ENCODE peak calls at places on chromosomes 5 and 9, in nine cellular contexts. O, V, S, W, H, R, L, T and B are unnamed samples. For H3K4me1 and H3K36me3, the result is how much of the 10 kb centered on the place peaks cover.

GRCh38 chr9:75889977-75890540 is 414 bp upstream of the PCSK5 start:
- DNase-seq in O (no peak), V (peak), S (peak), W (no peak), H (no peak), R (peak), L (peak), T (peak), B (peak)

GRCh38 chr9:78971505-78971904 is 600.3 kb upstream of the TLE4 start:
- DNase-seq in O (no peak), V (no peak), S (no peak), W (no peak), H (no peak), R (no peak), L (no peak), T (no peak), B (no peak)

GRCh38 chr5:16540421-16540820 is 74.8 kb upstream of the ZNF622 start:
- DNase-seq in O (no peak), V (peak), S (no peak), W (no peak), H (no peak), R (no peak), L (peak), T (no peak), B (no peak)

GRCh38 chr5:173611706-173612105 is 4.7 kb downstream of the BOD1 start:
- DNase-seq in O (no peak), V (no peak), S (no peak), W (no peak), H (no peak), R (no peak), L (no peak), T (no peak), B (no peak)

GRCh38 chr5:134271059-134271458 is 45.2 kb upstream of the PPP2CA start:
- DNase-seq in O (no peak), V (no peak), S (no peak), W (no peak), H (no peak), R (no peak), L (no peak), T (no peak), B (no peak)

GRCh38 chr5:122984425-122984824 is 52.1 kb downstream of the PPIC start:
- DNase-seq in O (no peak), V (no peak), S (no peak), W (no peak), H (no peak), R (no peak), L (no peak), T (no peak), B (no peak)

GRCh38 chr9:80382523-80382922 is 810.8 kb downstream of the TLE4 start:
- DNase-seq in O (no peak), V (peak), S (no peak), W (no peak), H (no peak), R (no peak), L (no peak), T (no peak), B (no peak)

GRCh38 chr9:22395585-22396205 is 50.9 kb upstream of the DMRTA1 start:
- DNase-seq in O (no peak), V (peak), S (no peak), W (no peak), H (no peak), R (no peak), L (peak), T (no peak), B (no peak)

GRCh38 chr9:573551-574410 is 267.7 kb upstream of the DMRT1 start:
- DNase-seq in O (no peak), V (no peak), S (no peak), W (no peak), H (no peak), R (no peak), L (no peak), T (peak), B (no peak)

GRCh38 chr5:80608730-80609129 is 38.6 kb upstream of the ANKRD34B start:
- DNase-seq in O (no peak), V (no peak), S (no peak), W (no peak), H (no peak), R (no peak), L (no peak), T (no peak), B (no peak)

GRCh38 chr5:167229751-167230150 is 1061.7 kb upstream of the WWC1 start:
- DNase-seq in O (no peak), V (no peak), S (no peak), W (no peak), H (no peak), R (no peak), L (no peak), T (no peak), B (no peak)

GRCh38 chr5:17315710-17316221 is 98.3 kb downstream of the BASP1 start:
- DNase-seq in O (no peak), V (peak), S (no peak), W (no peak), H (no peak), R (no peak), L (peak), T (no peak), B (no peak)

GRCh38 chr9:125748511-125749099 is 1.4 kb downstream of the PBX3 start:
- DNase-seq in O (no peak), V (no peak), S (no peak), W (no peak), H (no peak), R (peak), L (peak), T (no peak), B (no peak)

GRCh38 chr5:17316973-17317459 is 99.6 kb downstream of the BASP1 start:
- DNase-seq in O (no peak), V (peak), S (no peak), W (no peak), H (no peak), R (no peak), L (peak), T (no peak), B (peak)

GRCh38 chr5:166497705-166498104 is 1793.7 kb upstream of the WWC1 start:
- DNase-seq in O (no peak), V (no peak), S (no peak), W (no peak), H (no peak), R (no peak), L (no peak), T (no peak), B (no peak)

GRCh38 chr9:26919698-26920097 is 27.1 kb upstream of the CAAP1 start:
- DNase-seq in O (no peak), V (no peak), S (no peak), W (no peak), H (no peak), R (no peak), L (no peak), T (no peak), B (no peak)

GRCh38 chr9:73370053-73370452 is 218.4 kb downstream of the ANXA1 start:
- DNase-seq in O (no peak), V (no peak), S (no peak), W (no peak), H (no peak), R (no peak), L (no peak), T (no peak), B (no peak)

GRCh38 chr9:113973963-113974413 is 97.9 kb downstream of the ZNF618 start:
- DNase-seq in O (no peak), V (peak), S (no peak), W (no peak), H (no peak), R (no peak), L (peak), T (no peak), B (no peak)

GRCh38 chr5:78001198-78001597 is 225.1 kb upstream of the TBCA start:
- DNase-seq in O (no peak), V (no peak), S (no peak), W (no peak), H (no peak), R (no peak), L (no peak), T (no peak), B (no peak)

GRCh38 chr5:128424672-128425071 is 113.4 kb downstream of the FBN2 start:
- DNase-seq in O (no peak), V (no peak), S (no peak), W (no peak), H (no peak), R (no peak), L (no peak), T (no peak), B (no peak)

GRCh38 chr9:34381323-34381722 is 4.6 kb upstream of the MYORG start:
- DNase-seq in O (no peak), V (no peak), S (peak), W (no peak), H (peak), R (no peak), L (no peak), T (no peak), B (peak)

GRCh38 chr5:50325237-50325832 is 115.8 kb downstream of the EMB start:
- DNase-seq in O (no peak), V (peak), S (no peak), W (no peak), H (no peak), R (no peak), L (peak), T (no peak), B (peak)

GRCh38 chr9:126703330-126704156 is 89.8 kb downstream of the LMX1B start:
- DNase-seq in O (no peak), V (no peak), S (no peak), W (no peak), H (no peak), R (no peak), L (no peak), T (peak), B (peak)

GRCh38 chr9:124390812-124391658 is 24.2 kb downstream of the PSMB7 start:
- DNase-seq in O (no peak), V (peak), S (no peak), W (no peak), H (no peak), R (no peak), L (peak), T (no peak), B (no peak)

GRCh38 chr9:122056484-122056883 is 36.6 kb downstream of the TTLL11 start:
- DNase-seq in O (no peak), V (no peak), S (no peak), W (no peak), H (no peak), R (no peak), L (peak), T (no peak), B (peak)

GRCh38 chr5:155140646-155141045 is 127.1 kb downstream of the KIF4B start:
- DNase-seq in O (no peak), V (no peak), S (no peak), W (no peak), H (no peak), R (no peak), L (no peak), T (no peak), B (no peak)

GRCh38 chr5:98994636-98995035 is 65.8 kb upstream of the CHD1 start:
- DNase-seq in O (no peak), V (no peak), S (no peak), W (no peak), H (no peak), R (no peak), L (no peak), T (no peak), B (no peak)

GRCh38 chr9:108182950-108183381 is 672.8 kb downstream of the ACTL7B start:
- DNase-seq in O (no peak), V (peak), S (no peak), W (no peak), H (no peak), R (no peak), L (peak), T (no peak), B (no peak)

GRCh38 chr9:126379661-126380365 is 53.2 kb downstream of the MVB12B start:
- DNase-seq in O (no peak), V (peak), S (no peak), W (no peak), H (no peak), R (no peak), L (peak), T (no peak), B (no peak)

GRCh38 chr5:54524704-54525103 is 7.1 kb downstream of the SNX18 start:
- DNase-seq in O (no peak), V (no peak), S (peak), W (no peak), H (no peak), R (no peak), L (peak), T (peak), B (peak)

GRCh38 chr5:172293745-172294342 is 10.3 kb upstream of the UBTD2 start:
- DNase-seq in O (no peak), V (no peak), S (no peak), W (no peak), H (no peak), R (no peak), L (no peak), T (no peak), B (no peak)

GRCh38 chr9:115157245-115157674 is 39.3 kb upstream of the TNC start:
- DNase-seq in O (no peak), V (peak), S (no peak), W (no peak), H (no peak), R (no peak), L (peak), T (no peak), B (no peak)

GRCh38 chr9:32345243-32345642 is 39.2 kb upstream of the ACO1 start:
- DNase-seq in O (no peak), V (no peak), S (no peak), W (no peak), H (no peak), R (no peak), L (no peak), T (no peak), B (no peak)

GRCh38 chr9:122088880-122089567 is 4.1 kb downstream of the TTLL11 start:
- DNase-seq in O (no peak), V (no peak), S (no peak), W (no peak), H (no peak), R (no peak), L (no peak), T (no peak), B (no peak)

GRCh38 chr5:120545951-120546350 is 81.9 kb downstream of the PRR16 start:
- DNase-seq in O (no peak), V (peak), S (no peak), W (no peak), H (no peak), R (no peak), L (peak), T (no peak), B (no peak)

GRCh38 chr5:107373511-107374263 is 297.1 kb downstream of the EFNA5 start:
- DNase-seq in O (no peak), V (no peak), S (no peak), W (no peak), H (no peak), R (no peak), L (no peak), T (no peak), B (no peak)

GRCh38 chr5:68287631-68287975 is 72.0 kb downstream of the PIK3R1 start:
- DNase-seq in O (no peak), V (no peak), S (no peak), W (no peak), H (no peak), R (no peak), L (no peak), T (no peak), B (no peak)

DNA sequence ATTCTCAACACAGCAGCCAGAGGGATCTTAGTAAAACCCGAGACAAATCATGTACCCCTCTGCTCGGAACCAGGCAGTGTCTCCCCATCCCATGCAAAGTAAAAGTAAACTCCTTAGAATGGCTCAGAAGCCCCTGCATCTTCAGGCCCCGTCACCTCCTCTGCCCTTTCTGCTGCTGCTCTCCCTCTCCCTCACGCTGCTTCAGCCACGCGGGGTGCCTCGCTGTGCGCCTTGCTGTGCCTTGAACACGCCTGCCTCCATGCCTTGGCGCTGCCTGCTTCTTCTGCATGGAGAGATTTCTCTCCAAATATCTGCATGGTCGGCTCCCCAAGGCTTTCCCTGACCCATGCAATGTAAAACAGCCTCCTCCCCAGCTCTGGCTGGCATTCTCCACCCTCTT is 8.1 kb downstream of the GPRIN1 start:
- DNase-seq in O (no peak), V (no peak), S (no peak), W (no peak), H (no peak), R (no peak), L (no peak), T (no peak), B (no peak)
- H3K4me1 ChIP-seq in O (under half), V (under half), S (under half), W (under half), H (under half), R (under half), L (under half), T (under half), B (under half)

DNA sequence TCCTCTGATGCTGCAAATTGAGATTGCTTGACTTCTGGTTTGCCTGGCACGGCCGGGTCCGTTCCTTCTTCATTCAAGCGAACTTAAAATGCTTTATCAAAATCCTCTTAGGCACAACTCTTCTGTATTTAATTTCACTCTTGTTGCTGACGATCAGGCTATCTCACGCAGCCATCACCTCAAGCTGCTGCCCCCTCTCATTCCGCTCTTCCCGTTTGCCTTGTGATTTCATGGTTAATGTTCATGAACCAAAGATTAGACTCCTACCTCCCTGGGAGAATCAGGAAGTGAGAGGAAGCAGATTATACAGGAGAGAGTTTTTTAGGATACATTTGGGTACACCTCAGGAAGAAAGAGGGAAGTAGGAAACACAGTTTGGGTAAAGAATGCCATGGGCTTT is 22.6 kb downstream of the QRFP start:
- DNase-seq in O (no peak), V (no peak), S (no peak), W (no peak), H (no peak), R (no peak), L (no peak), T (no peak), B (no peak)
- H3K36me3 ChIP-seq in O (under half), V (half or more), S (under half), W (under half), H (half or more), R (under half), L (half or more), T (half or more), B (under half)

GRCh38 chr9:37324691-37325490 is 97.6 kb upstream of the GRHPR start:
- DNase-seq in O (no peak), V (no peak), S (no peak), W (no peak), H (no peak), R (no peak), L (no peak), T (no peak), B (no peak)
- H3K4me3 ChIP-seq in O (no peak), V (no peak), S (no peak), W (no peak), H (no peak), R (no peak), L (no peak), T (no peak), B (no peak)

DNA sequence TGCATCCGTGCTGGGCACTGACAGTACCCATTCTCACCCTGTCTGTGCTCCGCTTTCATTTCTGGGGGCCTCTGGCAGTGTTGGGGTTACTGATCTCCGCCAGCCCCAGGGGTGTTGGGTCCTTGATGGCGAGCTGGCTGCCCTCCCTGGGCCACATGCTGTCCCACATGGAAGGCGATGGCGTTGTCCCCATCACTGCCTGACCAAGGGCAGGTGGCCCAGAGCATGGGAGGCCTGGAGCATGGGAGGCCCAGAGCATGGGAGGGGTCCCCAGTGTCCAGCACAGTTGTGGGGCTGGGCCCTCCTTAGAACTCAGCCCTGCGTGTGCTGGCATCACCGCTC is 50.9 kb downstream of the RXRA start:
- DNase-seq in O (no peak), V (no peak), S (no peak), W (no peak), H (no peak), R (no peak), L (no peak), T (no peak), B (no peak)
- H3K4me1 ChIP-seq in O (under half), V (under half), S (half or more), W (under half), H (half or more), R (half or more), L (under half), T (half or more), B (half or more)

GRCh38 chr5:140674629-140675028 is 1.3 kb upstream of the DND1 start:
- DNase-seq in O (no peak), V (no peak), S (no peak), W (no peak), H (no peak), R (no peak), L (no peak), T (no peak), B (no peak)
- H3K36me3 ChIP-seq in O (under half), V (half or more), S (under half), W (half or more), H (half or more), R (under half), L (under half), T (half or more), B (under half)

GRCh38 chr9:136690841-136691261 is 3.6 kb upstream of the AGPAT2 start:
- DNase-seq in O (no peak), V (no peak), S (peak), W (no peak), H (no peak), R (peak), L (no peak), T (peak), B (no peak)
- H3K4me3 ChIP-seq in O (no peak), V (no peak), S (no peak), W (no peak), H (no peak), R (no peak), L (no peak), T (no peak), B (no peak)

GRCh38 chr5:143412656-143413342 is 9.3 kb upstream of the NR3C1 start:
- DNase-seq in O (no peak), V (peak), S (no peak), W (no peak), H (no peak), R (no peak), L (no peak), T (no peak), B (no peak)

GRCh38 chr5:143413964-143414669 is 10.6 kb upstream of the NR3C1 start:
- DNase-seq in O (no peak), V (no peak), S (peak), W (no peak), H (no peak), R (no peak), L (no peak), T (peak), B (no peak)

GRCh38 chr5:143416411-143416810 is 12.9 kb upstream of the NR3C1 start:
- DNase-seq in O (no peak), V (no peak), S (no peak), W (no peak), H (no peak), R (no peak), L (no peak), T (no peak), B (no peak)

GRCh38 chr5:143418140-143418866 is 14.8 kb upstream of the NR3C1 start:
- DNase-seq in O (no peak), V (no peak), S (no peak), W (no peak), H (no peak), R (no peak), L (no peak), T (no peak), B (peak)

GRCh38 chr5:143417503-143418139 is 14.1 kb upstream of the NR3C1 start:
- DNase-seq in O (no peak), V (no peak), S (no peak), W (no peak), H (no peak), R (no peak), L (no peak), T (no peak), B (no peak)
- H3K4me1 ChIP-seq in O (under half), V (under half), S (under half), W (under half), H (under half), R (under half), L (under half), T (under half), B (under half)

GRCh38 chr5:13745508-13745907 is 199.0 kb downstream of the DNAH5 start:
- DNase-seq in O (no peak), V (peak), S (no peak), W (no peak), H (no peak), R (no peak), L (peak), T (no peak), B (no peak)
- H3K36me3 ChIP-seq in O (under half), V (under half), S (under half), W (under half), H (under half), R (under half), L (under half), T (under half), B (under half)

GRCh38 chr5:139100825-139101224 is 97.3 kb downstream of the SIL1 start:
- DNase-seq in O (no peak), V (peak), S (no peak), W (no peak), H (no peak), R (no peak), L (peak), T (no peak), B (no peak)
- H3K4me3 ChIP-seq in O (no peak), V (no peak), S (no peak), W (no peak), H (no peak), R (no peak), L (no peak), T (no peak), B (no peak)